ENCODE peak calls at places on chromosome 3, in five cellular contexts. Q is left lung, F is mucosa of descending colon, U is lung, K is uterus. A is an unnamed sample. For H3K36me3 and H3K4me1, the result is how much of the 10 kb centered on the place peaks cover.

GRCh38 chr3:32450426-32450825 is 52.2 kb downstream of the CMTM6 start:
- DNase-seq in Q (no peak), U (no peak), F (no peak), K (no peak), A (no peak)

GRCh38 chr3:137947120-137947519 is 62.8 kb upstream of the CLDN18 start:
- DNase-seq in U (no peak), F (no peak), K (no peak), Q (no peak), A (no peak)

GRCh38 chr3:146130881-146131371 is 30.1 kb downstream of the PLOD2 start:
- DNase-seq in Q (no peak), U (no peak), F (no peak), K (no peak), A (no peak)

GRCh38 chr3:67655364-67656121 is 1.1 kb upstream of the SUCLG2 start:
- DNase-seq in U (peak), F (peak), Q (peak), K (peak), A (peak)

GRCh38 chr3:150384517-150385212 is 23.4 kb upstream of the TSC22D2 start:
- DNase-seq in K (no peak), U (peak), Q (peak), F (no peak), A (peak)

GRCh38 chr3:125051715-125052581 is 3.8 kb downstream of the HEG1 start:
- DNase-seq in Q (no peak), F (peak), U (no peak), K (peak), A (peak)

GRCh38 chr3:150733373-150733935 is 29.5 kb downstream of the SIAH2 start:
- DNase-seq in K (no peak), Q (no peak), U (no peak), F (no peak), A (no peak)

GRCh38 chr3:14369675-14370669 is 32.4 kb upstream of the SLC6A6 start:
- DNase-seq in U (peak), Q (peak), F (peak), K (no peak), A (no peak)

GRCh38 chr3:44999782-45000181 is 23.7 kb downstream of the EXOSC7 start:
- DNase-seq in K (no peak), U (no peak), Q (no peak), F (no peak), A (no peak)

GRCh38 chr3:133887951-133888703 is 7.6 kb downstream of the RAB6B start:
- DNase-seq in U (peak), Q (no peak), F (no peak), K (no peak), A (no peak)

GRCh38 chr3:111080357-111080937 is 8.8 kb downstream of the NECTIN3 start:
- DNase-seq in F (no peak), U (no peak), K (no peak), Q (no peak), A (no peak)

GRCh38 chr3:177377166-177377565 is 179.9 kb upstream of the TBL1XR1 start:
- DNase-seq in F (peak), K (no peak), Q (no peak), U (peak), A (no peak)

GRCh38 chr3:46500631-46501377 is 3.0 kb downstream of the RTP3 start:
- DNase-seq in U (no peak), K (no peak), F (no peak), Q (no peak), A (no peak)

GRCh38 chr3:45124379-45124778 is 21.8 kb downstream of the CDCP1 start:
- DNase-seq in Q (no peak), K (peak), F (no peak), U (no peak), A (no peak)

GRCh38 chr3:157152438-157152837 is 7.5 kb downstream of the CCNL1 start:
- DNase-seq in K (no peak), F (no peak), U (no peak), Q (no peak), A (no peak)

GRCh38 chr3:157151627-157152026 is 8.3 kb downstream of the CCNL1 start:
- DNase-seq in Q (no peak), K (no peak), F (no peak), U (no peak), A (no peak)

GRCh38 chr3:157154563-157155333 is 5.2 kb downstream of the CCNL1 start:
- DNase-seq in Q (no peak), F (no peak), K (no peak), U (no peak), A (no peak)

GRCh38 chr3:157151151-157151550 is 8.8 kb downstream of the CCNL1 start:
- DNase-seq in Q (no peak), F (no peak), U (no peak), K (no peak), A (no peak)

GRCh38 chr3:157152930-157153329 is 7.0 kb downstream of the CCNL1 start:
- DNase-seq in U (no peak), K (no peak), Q (no peak), F (no peak), A (no peak)
- H3K36me3 ChIP-seq in U (under half), K (under half), Q (half or more), F (under half), A (half or more)

GRCh38 chr3:42080452-42080872 is 10.7 kb upstream of the TRAK1 start:
- DNase-seq in Q (no peak), K (no peak), U (no peak), F (no peak), A (no peak)
- H3K4me1 ChIP-seq in Q (under half), K (under half), U (under half), F (under half), A (under half)

GRCh38 chr3:169498336-169498735 is 165.2 kb downstream of the MECOM start:
- DNase-seq in Q (no peak), F (no peak), K (no peak), U (no peak), A (no peak)

GRCh38 chr3:169497567-169498257 is 165.8 kb downstream of the MECOM start:
- DNase-seq in K (no peak), Q (no peak), U (no peak), F (no peak), A (no peak)

GRCh38 chr3:169501777-169502320 is 161.7 kb downstream of the MECOM start:
- DNase-seq in F (no peak), Q (no peak), K (no peak), U (no peak), A (no peak)

GRCh38 chr3:169505577-169506155 is 157.8 kb downstream of the MECOM start:
- DNase-seq in F (no peak), Q (no peak), K (no peak), U (no peak), A (no peak)

DNA sequence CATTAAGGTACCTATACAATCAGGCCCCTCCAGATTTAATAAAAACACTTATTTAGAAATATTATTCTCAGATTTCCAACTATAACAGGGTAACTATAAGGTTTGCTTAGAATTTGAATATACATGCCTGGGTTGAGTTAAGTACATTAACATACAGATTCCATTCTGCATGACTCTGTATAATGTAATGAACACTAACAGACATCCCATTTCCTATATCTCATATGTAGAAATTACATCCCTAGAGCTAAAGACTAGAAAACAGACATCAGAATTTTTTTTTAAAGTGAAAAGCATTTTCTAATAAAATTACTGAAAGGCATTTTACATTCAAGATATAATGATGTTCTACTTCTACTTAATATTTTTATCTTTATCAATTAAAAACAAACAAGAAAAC is 162.4 kb downstream of the MECOM start:
- DNase-seq in F (no peak), K (no peak), U (no peak), Q (no peak), A (no peak)
- H3K36me3 ChIP-seq in F (under half), K (under half), U (under half), Q (under half), A (under half)

GRCh38 chr3:66454464-66454859 is 46.4 kb downstream of the LRIG1 start:
- DNase-seq in K (no peak), U (no peak), F (no peak), Q (no peak), A (no peak)

GRCh38 chr3:66452247-66453040 is 48.4 kb downstream of the LRIG1 start:
- DNase-seq in K (peak), F (no peak), U (no peak), Q (no peak), A (no peak)

GRCh38 chr3:66453525-66454463 is 47.0 kb downstream of the LRIG1 start:
- DNase-seq in K (no peak), U (no peak), F (no peak), Q (no peak), A (no peak)

GRCh38 chr3:66456711-66457173 is 44.1 kb downstream of the LRIG1 start:
- DNase-seq in F (no peak), Q (no peak), K (no peak), U (no peak), A (peak)
- H3K4me1 ChIP-seq in F (under half), Q (under half), K (under half), U (under half), A (under half)

GRCh38 chr3:142497729-142498128 is 49.9 kb upstream of the XRN1 start:
- DNase-seq in Q (no peak), U (no peak), K (no peak), F (no peak), A (no peak)

GRCh38 chr3:142498397-142499180 is 50.8 kb upstream of the XRN1 start:
- DNase-seq in F (no peak), K (no peak), U (no peak), Q (no peak), A (no peak)

GRCh38 chr3:142500211-142500610 is 52.4 kb upstream of the XRN1 start:
- DNase-seq in U (no peak), K (no peak), Q (no peak), F (no peak), A (no peak)

GRCh38 chr3:142489572-142490323 is 41.9 kb upstream of the XRN1 start:
- DNase-seq in U (no peak), K (no peak), F (no peak), Q (no peak), A (no peak)

DNA sequence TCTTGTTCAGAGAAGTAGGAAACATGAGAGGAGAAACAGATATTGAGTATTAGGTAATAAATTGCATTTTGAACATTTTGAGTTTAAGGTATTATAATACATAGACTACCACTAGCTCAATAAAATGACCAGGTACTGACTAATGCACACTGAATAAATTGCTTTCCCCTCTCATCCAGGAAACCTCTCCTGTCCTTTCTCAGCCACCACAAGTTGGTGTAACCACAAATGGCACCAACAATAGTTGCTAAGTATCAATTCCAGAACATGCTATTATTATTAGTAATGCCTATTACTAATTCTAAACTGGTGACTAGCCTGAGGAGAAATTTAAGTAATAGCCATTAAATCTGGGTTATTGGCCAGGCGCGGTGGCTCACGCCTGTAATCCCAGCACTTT is 47.3 kb upstream of the XRN1 start:
- DNase-seq in Q (no peak), F (no peak), U (no peak), K (no peak), A (no peak)
- H3K36me3 ChIP-seq in Q (half or more), F (under half), U (under half), K (under half), A (under half)

GRCh38 chr3:170003881-170004356 is 33.9 kb upstream of the GPR160 start:
- DNase-seq in Q (no peak), U (no peak), F (no peak), K (no peak), A (no peak)
- H3K4me1 ChIP-seq in Q (under half), U (under half), F (under half), K (under half), A (under half)

GRCh38 chr3:61681636-61682035 is 120.3 kb downstream of the PTPRG start:
- DNase-seq in Q (no peak), F (no peak), K (no peak), U (no peak), A (no peak)
- H3K36me3 ChIP-seq in Q (under half), F (under half), K (under half), U (under half), A (under half)

A was measured in CD8-positive, alpha-beta memory T cell.